ENCODE peak calls at places on chromosomes 11 and 22, in five cellular contexts. One of them, this sample, is unnamed.

GRCh38 chr22:30245181-30245984 is 1.2 kb downstream of the LIF start:
- DNase-seq in choroid plexus epithelial cell: no peak
- DNase-seq in aorta: no peak
- DNase-seq in fibroblast of mammary gland: no peak
- DNase-seq in pancreas: no peak
- DNase-seq in this sample: peak

GRCh38 chr22:49237703-49238102 is 590.0 kb downstream of the BRD1 start:
- DNase-seq in aorta: no peak
- DNase-seq in choroid plexus epithelial cell: no peak
- DNase-seq in fibroblast of mammary gland: no peak
- DNase-seq in pancreas: no peak
- DNase-seq in this sample: no peak

GRCh38 chr11:111937461-111937769 is 272 bp downstream of the DIXDC1 start:
- DNase-seq in aorta: no peak
- DNase-seq in pancreas: no peak
- DNase-seq in choroid plexus epithelial cell: no peak
- DNase-seq in fibroblast of mammary gland: no peak
- DNase-seq in this sample: no peak

GRCh38 chr22:43847376-43848289 is 14.7 kb downstream of the SULT4A1 start:
- DNase-seq in aorta: no peak
- DNase-seq in choroid plexus epithelial cell: no peak
- DNase-seq in pancreas: no peak
- DNase-seq in fibroblast of mammary gland: no peak
- DNase-seq in this sample: peak

GRCh38 chr11:11157201-11157600 is 195.8 kb downstream of the CSNK2A3 start:
- DNase-seq in aorta: no peak
- DNase-seq in fibroblast of mammary gland: peak
- DNase-seq in choroid plexus epithelial cell: peak
- DNase-seq in pancreas: no peak
- DNase-seq in this sample: peak

GRCh38 chr22:25100972-25101371 is 98.7 kb upstream of the CRYBB3 start:
- DNase-seq in pancreas: no peak
- DNase-seq in choroid plexus epithelial cell: peak
- DNase-seq in aorta: no peak
- DNase-seq in fibroblast of mammary gland: no peak
- DNase-seq in this sample: no peak

GRCh38 chr22:50525991-50526848 is 822 bp upstream of the SCO2 start:
- DNase-seq in aorta: peak
- DNase-seq in pancreas: peak
- DNase-seq in choroid plexus epithelial cell: peak
- DNase-seq in fibroblast of mammary gland: peak
- DNase-seq in this sample: peak

GRCh38 chr11:96306600-96306932 is 36.4 kb downstream of the MAML2 start:
- DNase-seq in pancreas: no peak
- DNase-seq in aorta: no peak
- DNase-seq in fibroblast of mammary gland: no peak
- DNase-seq in choroid plexus epithelial cell: no peak
- DNase-seq in this sample: no peak

GRCh38 chr11:120835601-120836228 is 188.2 kb upstream of the TBCEL start:
- DNase-seq in pancreas: no peak
- DNase-seq in fibroblast of mammary gland: peak
- DNase-seq in choroid plexus epithelial cell: no peak
- DNase-seq in aorta: no peak
- DNase-seq in this sample: no peak

GRCh38 chr11:43578346-43579170 is 102.0 kb upstream of the HSD17B12 start:
- DNase-seq in pancreas: no peak
- DNase-seq in fibroblast of mammary gland: peak
- DNase-seq in aorta: no peak
- DNase-seq in choroid plexus epithelial cell: no peak
- DNase-seq in this sample: peak

GRCh38 chr11:19873730-19874129 is 161.1 kb downstream of the NAV2 start:
- DNase-seq in pancreas: no peak
- DNase-seq in fibroblast of mammary gland: no peak
- DNase-seq in aorta: no peak
- DNase-seq in choroid plexus epithelial cell: no peak
- DNase-seq in this sample: no peak

GRCh38 chr11:33237039-33237597 is 20.1 kb upstream of the HIPK3 start:
- DNase-seq in aorta: no peak
- DNase-seq in fibroblast of mammary gland: no peak
- DNase-seq in choroid plexus epithelial cell: no peak
- DNase-seq in pancreas: no peak
- DNase-seq in this sample: no peak

GRCh38 chr11:134746609-134747008 is 334.6 kb upstream of the B3GAT1 start:
- DNase-seq in choroid plexus epithelial cell: no peak
- DNase-seq in fibroblast of mammary gland: no peak
- DNase-seq in pancreas: no peak
- DNase-seq in aorta: no peak
- DNase-seq in this sample: no peak

GRCh38 chr11:955154-956049 is 29.7 kb downstream of the AP2A2 start:
- DNase-seq in aorta: no peak
- DNase-seq in choroid plexus epithelial cell: no peak
- DNase-seq in pancreas: peak
- DNase-seq in fibroblast of mammary gland: no peak
- DNase-seq in this sample: peak

GRCh38 chr11:123438191-123438627 is 8.1 kb downstream of the GRAMD1B start:
- DNase-seq in fibroblast of mammary gland: no peak
- DNase-seq in aorta: no peak
- DNase-seq in choroid plexus epithelial cell: no peak
- DNase-seq in pancreas: no peak
- DNase-seq in this sample: peak

DNA sequence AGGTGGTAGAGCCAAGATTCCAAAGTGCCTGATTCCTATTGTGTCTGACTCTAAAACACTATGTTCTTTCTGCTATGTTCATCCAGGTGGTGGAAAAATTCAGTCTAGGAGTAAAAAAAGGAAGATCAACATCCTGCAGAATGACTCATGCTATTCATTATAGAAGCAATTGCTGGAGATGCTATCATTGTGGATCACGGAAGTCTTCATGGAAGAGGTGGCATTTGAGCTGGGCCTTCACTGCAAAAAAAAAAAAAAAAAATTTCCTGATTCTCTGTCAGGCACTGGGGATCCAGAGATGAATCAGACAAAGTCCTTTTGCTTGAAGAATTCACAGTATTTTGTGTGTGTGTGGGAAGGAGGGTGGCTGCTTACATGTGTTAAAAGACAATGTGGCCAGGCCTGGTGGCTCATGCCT is 1.4 kb upstream of the UVRAG start:
- DNase-seq in pancreas: no peak
- DNase-seq in aorta: no peak
- DNase-seq in fibroblast of mammary gland: peak
- DNase-seq in choroid plexus epithelial cell: no peak
- DNase-seq in this sample: no peak
- H3K4me3 ChIP-seq in pancreas: no peak
- H3K4me3 ChIP-seq in aorta: no peak
- H3K4me3 ChIP-seq in fibroblast of mammary gland: no peak
- H3K4me3 ChIP-seq in choroid plexus epithelial cell: no peak
- H3K4me3 ChIP-seq in this sample: no peak

DNA sequence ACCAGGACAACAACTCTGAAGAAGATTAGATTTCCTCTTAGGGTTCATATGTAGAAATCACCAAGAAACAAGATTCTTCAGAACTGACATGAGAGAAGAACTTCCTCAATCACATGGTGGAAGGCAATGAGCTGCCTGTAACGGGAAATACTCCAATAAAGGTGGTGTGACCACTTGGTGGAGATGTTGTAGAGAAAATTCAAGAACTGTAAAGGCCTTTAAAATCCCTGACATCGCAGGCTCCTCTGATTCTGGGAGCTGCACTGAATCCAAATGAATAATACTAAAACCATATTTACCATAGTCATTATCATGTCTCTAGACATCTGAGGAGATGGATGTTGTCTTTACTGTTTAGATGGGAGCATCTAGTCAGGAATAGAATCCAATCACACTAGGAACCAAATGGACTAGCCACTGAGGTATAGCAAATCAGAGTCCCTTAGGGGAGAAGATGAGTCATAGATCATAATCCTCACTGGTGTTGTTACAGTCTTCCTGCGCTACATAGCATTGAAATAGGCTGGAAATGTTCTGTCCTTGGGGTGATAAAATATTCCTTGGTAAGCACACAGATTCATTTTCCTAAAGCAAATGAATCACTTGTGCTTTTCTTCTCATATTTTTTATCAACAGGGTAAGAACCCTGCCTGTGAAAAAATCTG is 321.6 kb upstream of the TENM4 start:
- DNase-seq in fibroblast of mammary gland: peak
- DNase-seq in pancreas: no peak
- DNase-seq in aorta: no peak
- DNase-seq in choroid plexus epithelial cell: peak
- DNase-seq in this sample: no peak
- H3K4me3 ChIP-seq in fibroblast of mammary gland: no peak
- H3K4me3 ChIP-seq in pancreas: no peak
- H3K4me3 ChIP-seq in aorta: no peak
- H3K4me3 ChIP-seq in choroid plexus epithelial cell: no peak
- H3K4me3 ChIP-seq in this sample: no peak

DNA sequence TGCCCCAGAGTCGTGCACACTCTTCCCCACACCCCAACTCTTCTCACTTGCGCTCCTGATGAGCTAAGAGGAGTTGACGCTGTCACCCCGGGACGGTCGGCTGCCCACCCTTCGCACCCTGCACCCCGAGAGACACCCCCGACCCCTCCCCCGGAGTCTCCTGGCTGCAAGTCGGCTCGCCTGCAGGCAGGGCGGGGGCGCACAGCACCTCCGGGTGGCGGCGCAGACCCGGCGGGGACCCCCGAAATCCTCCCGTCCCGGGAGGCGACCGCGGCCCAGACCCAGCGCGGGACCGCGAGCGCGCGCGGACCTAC is 366 bp downstream of the RAB3IL1 start:
- DNase-seq in fibroblast of mammary gland: no peak
- DNase-seq in aorta: no peak
- DNase-seq in choroid plexus epithelial cell: no peak
- DNase-seq in pancreas: no peak
- DNase-seq in this sample: peak
- H3K4me3 ChIP-seq in fibroblast of mammary gland: peak
- H3K4me3 ChIP-seq in aorta: peak
- H3K4me3 ChIP-seq in choroid plexus epithelial cell: peak
- H3K4me3 ChIP-seq in pancreas: peak
- H3K4me3 ChIP-seq in this sample: peak

DNA sequence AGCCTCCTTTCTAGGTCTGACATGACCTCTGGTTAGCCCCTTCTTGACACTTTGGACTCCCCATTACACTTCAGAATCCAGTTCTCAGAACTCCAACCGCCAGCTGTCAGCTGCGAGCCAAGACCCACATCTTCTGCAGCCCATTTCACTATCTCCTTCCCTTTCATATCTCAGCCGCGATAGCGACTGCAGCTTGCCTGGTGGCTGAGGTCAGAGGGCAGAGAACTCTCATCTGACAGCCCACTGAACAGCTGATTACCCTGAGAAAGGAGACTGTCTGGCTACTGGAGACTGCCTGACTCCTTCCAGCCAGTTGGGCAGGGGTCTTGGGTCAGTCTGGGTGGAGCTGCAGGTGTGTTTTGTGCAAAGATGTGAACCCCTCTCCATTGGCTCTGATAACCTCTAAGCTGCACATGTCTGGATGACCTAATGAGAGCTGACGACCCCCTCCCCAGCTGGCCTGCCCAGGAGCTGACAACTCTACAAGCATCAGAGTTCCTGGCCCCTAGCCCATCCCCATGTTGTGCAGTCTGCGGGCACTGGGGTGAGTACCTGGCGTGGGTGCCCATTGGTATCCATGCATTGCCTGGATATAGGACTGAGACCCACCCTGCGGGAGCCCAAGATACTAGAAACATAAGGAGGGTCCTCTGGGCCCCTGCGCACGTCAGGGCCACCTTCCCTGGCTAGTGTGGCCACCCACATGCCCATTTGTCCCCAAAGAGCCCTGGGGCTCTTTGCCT is 1.1 kb downstream of the CHRM1 start:
- DNase-seq in aorta: no peak
- DNase-seq in fibroblast of mammary gland: no peak
- DNase-seq in choroid plexus epithelial cell: no peak
- DNase-seq in pancreas: no peak
- DNase-seq in this sample: peak
- H3K4me3 ChIP-seq in aorta: no peak
- H3K4me3 ChIP-seq in fibroblast of mammary gland: no peak
- H3K4me3 ChIP-seq in choroid plexus epithelial cell: no peak
- H3K4me3 ChIP-seq in pancreas: no peak
- H3K4me3 ChIP-seq in this sample: no peak

DNA sequence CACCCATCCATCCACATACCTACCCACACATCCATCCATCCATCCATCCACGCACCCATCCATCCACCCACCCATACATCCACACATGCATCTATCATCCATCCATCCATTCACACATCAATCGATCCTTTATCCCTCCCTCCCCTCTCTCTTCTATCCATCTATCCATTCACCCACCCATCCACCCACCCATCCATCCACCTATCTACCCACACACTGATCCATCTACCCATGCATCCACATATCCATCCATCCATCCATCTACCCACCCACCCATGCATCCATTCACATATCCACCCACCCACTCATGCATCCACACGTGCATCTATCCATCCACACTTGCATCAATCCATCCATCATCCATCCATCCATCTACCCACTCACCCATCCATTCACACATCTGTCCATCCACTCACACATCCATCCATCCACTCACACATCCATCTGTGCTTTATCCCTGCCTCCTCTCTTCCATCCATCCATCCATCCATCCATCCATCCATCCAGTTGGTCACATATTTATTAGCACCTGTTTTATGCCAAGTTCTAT is 366.1 kb downstream of the CTTN start:
- DNase-seq in pancreas: no peak
- DNase-seq in fibroblast of mammary gland: no peak
- DNase-seq in aorta: no peak
- DNase-seq in choroid plexus epithelial cell: no peak
- DNase-seq in this sample: peak
- H3K4me3 ChIP-seq in pancreas: no peak
- H3K4me3 ChIP-seq in fibroblast of mammary gland: no peak
- H3K4me3 ChIP-seq in aorta: no peak
- H3K4me3 ChIP-seq in choroid plexus epithelial cell: no peak
- H3K4me3 ChIP-seq in this sample: no peak